ENCODE peak calls at places on chromosomes 2 and 18, in seven cellular contexts. R, Q, E, W, P, Z and I are unnamed samples.

GRCh38 chr2:233332125-233332524 is 22.2 kb upstream of the DGKD start:
- DNase-seq in W (no peak), Q (no peak), Z (no peak), P (no peak), R (no peak), E (no peak), I (no peak)

GRCh38 chr2:32484907-32485306 is 128.1 kb downstream of the BIRC6 start:
- DNase-seq in E (no peak), R (no peak), P (peak), Q (no peak), W (peak), Z (peak), I (no peak)

GRCh38 chr18:35852786-35853185 is 119.7 kb upstream of the RMP24 start:
- DNase-seq in P (no peak), R (no peak), Q (no peak), W (peak), Z (no peak), E (no peak), I (no peak)

GRCh38 chr18:48530399-48531081 is 8.3 kb upstream of the CTIF start:
- DNase-seq in Z (no peak), P (no peak), R (no peak), Q (no peak), W (no peak), E (no peak), I (no peak)

GRCh38 chr2:172083725-172084483 is 1.4 kb upstream of the DLX1 start:
- DNase-seq in W (peak), R (no peak), P (no peak), Q (no peak), Z (no peak), E (no peak), I (no peak)

GRCh38 chr2:151238527-151239487 is 22.9 kb downstream of the RBM43 start:
- DNase-seq in Q (no peak), E (no peak), P (peak), R (no peak), Z (peak), W (peak), I (peak)

GRCh38 chr2:97740590-97741182 is 27.3 kb downstream of the ZAP70 start:
- DNase-seq in W (peak), Z (peak), Q (no peak), P (no peak), E (peak), R (no peak), I (no peak)

GRCh38 chr2:16475581-16475980 is 190.1 kb downstream of the CYRIA start:
- DNase-seq in E (no peak), P (no peak), Z (peak), W (no peak), R (no peak), Q (no peak), I (no peak)

GRCh38 chr18:37188016-37188791 is 359.3 kb downstream of the KIAA1328 start:
- DNase-seq in W (no peak), Q (no peak), E (no peak), P (peak), Z (no peak), R (no peak), I (no peak)

GRCh38 chr2:59217360-59217759 is 976.2 kb upstream of the FANCL start:
- DNase-seq in Q (no peak), P (no peak), Z (no peak), R (no peak), E (no peak), W (no peak), I (no peak)

GRCh38 chr2:53856272-53856671 is 3.5 kb downstream of the GPR75 start:
- DNase-seq in P (no peak), R (no peak), Z (no peak), Q (no peak), E (no peak), W (no peak), I (no peak)

GRCh38 chr2:105747997-105748396 is 3.3 kb downstream of the NCK2 start:
- DNase-seq in R (no peak), Q (no peak), Z (no peak), E (no peak), W (peak), P (no peak), I (no peak)

GRCh38 chr2:68926782-68927181 is 25.9 kb downstream of the GKN2 start:
- DNase-seq in Q (no peak), W (no peak), P (no peak), E (no peak), R (no peak), Z (peak), I (no peak)

GRCh38 chr2:28521663-28522062 is 25.8 kb downstream of the PLB1 start:
- DNase-seq in Q (no peak), W (no peak), E (no peak), P (no peak), R (no peak), Z (no peak), I (no peak)

GRCh38 chr2:198913394-198914152 is 544.2 kb downstream of the SATB2 start:
- DNase-seq in Q (no peak), E (no peak), P (peak), Z (no peak), W (no peak), R (no peak), I (no peak)

GRCh38 chr18:34767601-34768027 is 57.5 kb downstream of the DTNA start:
- DNase-seq in E (no peak), Z (peak), W (peak), R (no peak), P (peak), Q (no peak), I (no peak)

GRCh38 chr2:166632616-166633015 is 138.6 kb upstream of the SCN7A start:
- DNase-seq in W (peak), P (peak), Z (peak), E (no peak), R (no peak), Q (no peak), I (no peak)

GRCh38 chr2:104599802-104600510 is 254.0 kb upstream of the POU3F3 start:
- DNase-seq in Q (no peak), E (no peak), R (no peak), W (peak), Z (peak), P (peak), I (peak)

GRCh38 chr18:79548077-79548450 is 131.5 kb upstream of the CTDP1 start:
- DNase-seq in R (no peak), P (no peak), E (no peak), Z (no peak), W (no peak), Q (no peak), I (no peak)

GRCh38 chr18:51726614-51727013 is 529.1 kb upstream of the MEX3C start:
- DNase-seq in E (no peak), R (no peak), W (no peak), Z (no peak), Q (no peak), P (no peak), I (peak)

GRCh38 chr2:44833123-44834069 is 108.1 kb upstream of the SIX3 start:
- DNase-seq in W (peak), P (no peak), Z (peak), E (no peak), Q (no peak), R (no peak), I (no peak)

GRCh38 chr2:103386872-103387271 is 625.0 kb downstream of the TMEM182 start:
- DNase-seq in P (no peak), W (no peak), E (no peak), R (no peak), Z (no peak), Q (no peak), I (no peak)

GRCh38 chr2:51960846-51961335 is 929.0 kb upstream of the NRXN1 start:
- DNase-seq in Q (no peak), P (no peak), R (no peak), W (no peak), E (no peak), Z (no peak), I (no peak)

GRCh38 chr2:239566162-239566994 is 165.6 kb upstream of the HDAC4 start:
- DNase-seq in Z (no peak), E (no peak), W (no peak), P (no peak), R (no peak), Q (no peak), I (no peak)

GRCh38 chr2:151976945-151977353 is 121.9 kb downstream of the CACNB4 start:
- DNase-seq in E (no peak), P (no peak), Q (no peak), Z (no peak), W (no peak), R (no peak), I (no peak)

GRCh38 chr2:58925676-58926081 is 684.6 kb upstream of the FANCL start:
- DNase-seq in R (no peak), E (no peak), Q (no peak), P (no peak), Z (peak), W (no peak), I (peak)

GRCh38 chr2:109266998-109267854 is 138.2 kb downstream of the SH3RF3 start:
- DNase-seq in R (no peak), E (no peak), Q (no peak), P (no peak), W (no peak), Z (no peak), I (no peak)